ENCODE peak calls at places on chromosomes 13 and 19, in seven cellular contexts. Z is PC-3; R is H9; V is IMR-90; P is CD8-positive, alpha-beta memory T cell; W is HCEC 1CT; T is non-pigmented ciliary epithelial cell. O is an unnamed sample.

GRCh38 chr13:113406321-113407102 is 42.6 kb upstream of the GRTP1 start:
- DNase-seq in T (no peak), P (no peak), W (no peak), V (no peak), Z (no peak), R (peak), O (no peak)

GRCh38 chr19:4443188-4443587 is 14.4 kb downstream of the UBXN6 start:
- DNase-seq in W (no peak), R (no peak), V (no peak), Z (no peak), T (no peak), P (no peak), O (no peak)

GRCh38 chr13:50798923-50799322 is 44.6 kb downstream of the DLEU7 start:
- DNase-seq in W (no peak), R (no peak), V (no peak), T (no peak), Z (peak), P (no peak), O (no peak)

GRCh38 chr13:111034811-111035210 is 80.3 kb upstream of the ARHGEF7 start:
- DNase-seq in V (peak), R (no peak), W (peak), Z (no peak), T (no peak), P (no peak), O (peak)

GRCh38 chr19:35596366-35596999 is 10.5 kb downstream of the PMIS2 start:
- DNase-seq in P (no peak), V (no peak), R (no peak), Z (no peak), T (no peak), W (no peak), O (peak)

GRCh38 chr19:52700673-52701072 is 34.2 kb downstream of the ZNF611 start:
- DNase-seq in W (no peak), P (no peak), T (no peak), V (no peak), Z (no peak), R (no peak), O (no peak)

GRCh38 chr13:90416519-90416918 is 931.0 kb upstream of the MIR17HG start:
- DNase-seq in Z (peak), W (peak), R (no peak), P (no peak), T (peak), V (peak), O (peak)

GRCh38 chr13:66491241-66491640 is 738.9 kb downstream of the PCDH9 start:
- DNase-seq in Z (no peak), P (no peak), W (no peak), V (no peak), R (no peak), T (no peak), O (no peak)

GRCh38 chr19:41872775-41873647 is 4.1 kb upstream of the CD79A start:
- DNase-seq in P (peak), T (peak), V (peak), R (peak), Z (peak), W (peak), O (peak)

GRCh38 chr19:12195501-12195860 is 32.6 kb downstream of the ZNF136 start:
- DNase-seq in V (no peak), R (no peak), P (no peak), W (no peak), T (no peak), Z (no peak), O (no peak)

GRCh38 chr13:28805193-28805819 is 14.8 kb upstream of the MTUS2 start:
- DNase-seq in R (peak), T (no peak), P (no peak), V (no peak), W (no peak), Z (peak), O (peak)

GRCh38 chr19:7970716-7971448 is 27.4 kb upstream of the TIMM44 start:
- DNase-seq in T (no peak), W (peak), V (peak), Z (peak), P (peak), R (peak), O (no peak)

GRCh38 chr19:5711025-5711424 is 8.9 kb downstream of the LONP1 start:
- DNase-seq in Z (no peak), V (no peak), R (no peak), P (no peak), T (no peak), W (no peak), O (no peak)

GRCh38 chr13:101673360-101674105 is 221.1 kb downstream of the ITGBL1 start:
- DNase-seq in P (no peak), V (no peak), W (no peak), T (no peak), R (no peak), Z (peak), O (no peak)

GRCh38 chr13:111039735-111040134 is 75.4 kb upstream of the ARHGEF7 start:
- DNase-seq in W (no peak), T (no peak), Z (no peak), V (no peak), R (no peak), P (no peak), O (no peak)

O was measured in HFFc6.